ENCODE peak calls at places on chromosomes 13 and 19, in five cellular contexts. One of them, this sample, is unnamed.

GRCh38 chr19:16660763-16661479 is at the start of gene TMEM38A:
- ATAC-seq in upper lobe of left lung: peak; percentile 59
- ATAC-seq in A549: peak; percentile 56
- ATAC-seq in HepG2: peak; percentile 59
- ATAC-seq in K562: peak; percentile 44
- ATAC-seq in this sample: peak; percentile 19

GRCh38 chr13:78420814-78421213 is 182.5 kb downstream of the POU4F1 start:
- ATAC-seq in upper lobe of left lung: no peak
- ATAC-seq in A549: no peak
- ATAC-seq in HepG2: no peak
- ATAC-seq in K562: no peak
- ATAC-seq in this sample: no peak

GRCh38 chr13:79492313-79492798 is 11.4 kb downstream of the NDFIP2 start:
- ATAC-seq in upper lobe of left lung: peak; percentile 79
- ATAC-seq in A549: peak; percentile 62
- ATAC-seq in HepG2: no peak
- ATAC-seq in K562: peak; percentile 88
- ATAC-seq in this sample: no peak

GRCh38 chr13:27355894-27356293 is 68.5 kb upstream of the GTF3A start:
- ATAC-seq in upper lobe of left lung: no peak
- ATAC-seq in A549: no peak
- ATAC-seq in HepG2: peak; percentile 69
- ATAC-seq in K562: peak; percentile 44
- ATAC-seq in this sample: no peak

GRCh38 chr19:13885826-13886365 is 9.0 kb downstream of the NANOS3 start:
- ATAC-seq in upper lobe of left lung: no peak
- ATAC-seq in A549: no peak
- ATAC-seq in HepG2: no peak
- ATAC-seq in K562: no peak
- ATAC-seq in this sample: no peak

GRCh38 chr19:45158503-45159026 is 2.2 kb downstream of the NKPD1 start:
- ATAC-seq in upper lobe of left lung: no peak
- ATAC-seq in A549: no peak
- ATAC-seq in HepG2: no peak
- ATAC-seq in K562: no peak
- ATAC-seq in this sample: no peak

GRCh38 chr19:34692541-34692940 is 15.1 kb downstream of the ZNF302 start:
- ATAC-seq in upper lobe of left lung: no peak
- ATAC-seq in A549: no peak
- ATAC-seq in HepG2: no peak
- ATAC-seq in K562: no peak
- ATAC-seq in this sample: no peak

GRCh38 chr13:22108283-22108897 is 437.5 kb downstream of the FGF9 start:
- ATAC-seq in upper lobe of left lung: peak; percentile 72
- ATAC-seq in A549: no peak
- ATAC-seq in HepG2: no peak
- ATAC-seq in K562: no peak
- ATAC-seq in this sample: peak; percentile 81

GRCh38 chr13:97975280-97975850 is 21.9 kb downstream of the IPO5 start:
- ATAC-seq in upper lobe of left lung: no peak
- ATAC-seq in A549: no peak
- ATAC-seq in HepG2: no peak
- ATAC-seq in K562: no peak
- ATAC-seq in this sample: no peak

GRCh38 chr13:22017226-22017625 is 346.4 kb downstream of the FGF9 start:
- ATAC-seq in upper lobe of left lung: peak; percentile 49
- ATAC-seq in A549: no peak
- ATAC-seq in HepG2: no peak
- ATAC-seq in K562: no peak
- ATAC-seq in this sample: no peak

GRCh38 chr13:66634384-66634783 is 595.8 kb downstream of the PCDH9 start:
- ATAC-seq in upper lobe of left lung: no peak
- ATAC-seq in A549: no peak
- ATAC-seq in HepG2: no peak
- ATAC-seq in K562: no peak
- ATAC-seq in this sample: no peak

GRCh38 chr19:48954011-48954594 is 572 bp upstream of the BAX start:
- ATAC-seq in upper lobe of left lung: no peak
- ATAC-seq in A549: peak; percentile 20
- ATAC-seq in HepG2: peak; percentile 23
- ATAC-seq in K562: peak; percentile 39
- ATAC-seq in this sample: no peak

GRCh38 chr19:44435441-44435840 is 12.8 kb downstream of the ZNF229 start:
- ATAC-seq in upper lobe of left lung: no peak
- ATAC-seq in A549: no peak
- ATAC-seq in HepG2: no peak
- ATAC-seq in K562: no peak
- ATAC-seq in this sample: no peak

GRCh38 chr13:92677571-92677970 is 549.0 kb upstream of the GPC6 start:
- ATAC-seq in upper lobe of left lung: no peak
- ATAC-seq in A549: no peak
- ATAC-seq in HepG2: no peak
- ATAC-seq in K562: no peak
- ATAC-seq in this sample: no peak

GRCh38 chr13:50422181-50423148 is 407.2 kb downstream of the KCNRG start:
- ATAC-seq in upper lobe of left lung: no peak
- ATAC-seq in A549: no peak
- ATAC-seq in HepG2: no peak
- ATAC-seq in K562: peak; percentile 77
- ATAC-seq in this sample: no peak

GRCh38 chr13:113001251-113002140 is 32.5 kb downstream of the MCF2L start:
- ATAC-seq in upper lobe of left lung: peak; percentile 5
- ATAC-seq in A549: no peak
- ATAC-seq in HepG2: peak; percentile 82
- ATAC-seq in K562: no peak
- ATAC-seq in this sample: no peak

GRCh38 chr19:58401825-58402433 is 6.5 kb downstream of the RNF225 start:
- ATAC-seq in upper lobe of left lung: no peak
- ATAC-seq in A549: no peak
- ATAC-seq in HepG2: no peak
- ATAC-seq in K562: peak; percentile 1
- ATAC-seq in this sample: no peak

GRCh38 chr19:33500586-33500985 is 21.0 kb downstream of the PEPD start:
- ATAC-seq in upper lobe of left lung: no peak
- ATAC-seq in A549: no peak
- ATAC-seq in HepG2: no peak
- ATAC-seq in K562: no peak
- ATAC-seq in this sample: no peak

GRCh38 chr13:49062297-49062896 is 86.7 kb downstream of the FNDC3A start:
- ATAC-seq in upper lobe of left lung: no peak
- ATAC-seq in A549: no peak
- ATAC-seq in HepG2: no peak
- ATAC-seq in K562: peak; percentile 50
- ATAC-seq in this sample: no peak

GRCh38 chr13:48570225-48570828 is 37.4 kb upstream of the RCBTB2 start:
- ATAC-seq in upper lobe of left lung: peak; percentile 37
- ATAC-seq in A549: no peak
- ATAC-seq in HepG2: no peak
- ATAC-seq in K562: peak; percentile 54
- ATAC-seq in this sample: no peak

GRCh38 chr19:49793561-49793840 is 19.6 kb downstream of the FUZ start:
- ATAC-seq in upper lobe of left lung: no peak
- ATAC-seq in A549: peak; percentile 49
- ATAC-seq in HepG2: no peak
- ATAC-seq in K562: no peak
- ATAC-seq in this sample: no peak

GRCh38 chr13:58795715-58796114 is 1164.2 kb downstream of the PCDH17 start:
- ATAC-seq in upper lobe of left lung: no peak
- ATAC-seq in A549: no peak
- ATAC-seq in HepG2: no peak
- ATAC-seq in K562: no peak
- ATAC-seq in this sample: no peak

GRCh38 chr13:30872685-30873443 is 33.2 kb upstream of the MEDAG start:
- ATAC-seq in upper lobe of left lung: peak; percentile 46
- ATAC-seq in A549: no peak
- ATAC-seq in HepG2: no peak
- ATAC-seq in K562: no peak
- ATAC-seq in this sample: no peak

GRCh38 chr19:4807188-4807587 is 15.7 kb downstream of the FEM1A start:
- ATAC-seq in upper lobe of left lung: peak; percentile 63
- ATAC-seq in A549: no peak
- ATAC-seq in HepG2: no peak
- ATAC-seq in K562: no peak
- ATAC-seq in this sample: no peak

GRCh38 chr13:97753269-97753668 is 200.2 kb upstream of the IPO5 start:
- ATAC-seq in upper lobe of left lung: no peak
- ATAC-seq in A549: no peak
- ATAC-seq in HepG2: no peak
- ATAC-seq in K562: no peak
- ATAC-seq in this sample: no peak

GRCh38 chr19:3950871-3951861 is 18.3 kb downstream of the NMRK2 start:
- ATAC-seq in upper lobe of left lung: no peak
- ATAC-seq in A549: peak; percentile 22
- ATAC-seq in HepG2: peak; percentile 17
- ATAC-seq in K562: peak; percentile 82
- ATAC-seq in this sample: peak; percentile 83

GRCh38 chr19:1168877-1169791 is 4.9 kb downstream of the SBNO2 start:
- ATAC-seq in upper lobe of left lung: peak; percentile 33
- ATAC-seq in A549: peak; percentile 71
- ATAC-seq in HepG2: peak; percentile 49
- ATAC-seq in K562: no peak
- ATAC-seq in this sample: peak; percentile 17

GRCh38 chr13:74299688-74300087 is 165.5 kb upstream of the KLF12 start:
- ATAC-seq in upper lobe of left lung: peak; percentile 80
- ATAC-seq in A549: no peak
- ATAC-seq in HepG2: no peak
- ATAC-seq in K562: no peak
- ATAC-seq in this sample: peak; percentile 50

GRCh38 chr13:102905905-102906304 is 60.1 kb downstream of the ERCC5 start:
- ATAC-seq in upper lobe of left lung: no peak
- ATAC-seq in A549: no peak
- ATAC-seq in HepG2: no peak
- ATAC-seq in K562: no peak
- ATAC-seq in this sample: no peak

GRCh38 chr19:33273881-33274662 is 28.3 kb downstream of the CEBPA start:
- ATAC-seq in upper lobe of left lung: peak; percentile 78
- ATAC-seq in A549: peak; percentile 42
- ATAC-seq in HepG2: no peak
- ATAC-seq in K562: peak; percentile 34
- ATAC-seq in this sample: peak; percentile 56

GRCh38 chr13:75329723-75330122 is 152.2 kb downstream of the TBC1D4 start:
- ATAC-seq in upper lobe of left lung: peak; percentile 28
- ATAC-seq in A549: no peak
- ATAC-seq in HepG2: peak; percentile 92
- ATAC-seq in K562: no peak
- ATAC-seq in this sample: no peak

GRCh38 chr19:33683881-33684549 is 62.3 kb downstream of the CHST8 start:
- ATAC-seq in upper lobe of left lung: no peak
- ATAC-seq in A549: peak; percentile 79
- ATAC-seq in HepG2: peak; percentile 87
- ATAC-seq in K562: peak; percentile 72
- ATAC-seq in this sample: no peak

GRCh38 chr19:30092721-30093569 is 150.9 kb downstream of the URI1 start:
- ATAC-seq in upper lobe of left lung: no peak
- ATAC-seq in A549: no peak
- ATAC-seq in HepG2: no peak
- ATAC-seq in K562: peak; percentile 50
- ATAC-seq in this sample: no peak

DNA sequence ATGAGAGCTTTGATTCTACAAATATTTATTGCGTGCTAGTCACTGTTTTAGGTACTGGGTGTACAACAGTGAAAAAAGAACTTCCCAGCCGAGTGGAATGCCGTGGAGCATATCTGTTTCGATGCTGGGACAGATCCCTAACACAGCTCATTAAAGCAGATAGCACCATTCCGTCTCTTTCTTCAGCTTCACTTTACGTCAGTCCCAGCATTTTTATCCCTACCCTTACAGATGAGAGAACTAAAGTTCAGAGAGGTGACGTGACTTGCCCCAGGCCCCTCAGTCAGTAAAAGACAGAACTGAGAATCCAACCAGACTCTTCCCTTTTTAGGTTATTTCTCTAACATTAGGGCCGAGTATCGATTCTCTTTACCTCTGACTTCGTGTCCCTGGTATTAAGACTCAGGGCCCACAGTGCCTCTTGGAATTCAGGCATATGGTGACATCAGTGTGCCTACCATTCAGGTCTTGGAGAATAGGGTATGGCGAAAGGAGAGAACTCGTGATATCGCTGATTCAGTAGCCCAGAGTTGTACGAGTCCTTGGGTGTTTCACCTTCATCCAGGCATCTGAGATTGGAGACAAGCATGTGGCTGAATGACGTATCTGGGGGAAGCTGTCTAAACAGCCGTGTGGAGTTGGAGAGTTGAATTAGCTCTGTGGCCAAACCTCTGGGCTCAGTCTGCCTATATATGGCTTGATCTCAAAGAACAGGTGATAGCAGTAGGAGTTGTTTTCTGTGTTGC is 27.1 kb downstream of the ACTN4 start:
- ATAC-seq in upper lobe of left lung: no peak
- ATAC-seq in A549: no peak
- ATAC-seq in HepG2: no peak
- ATAC-seq in K562: peak; percentile 51
- ATAC-seq in this sample: peak; percentile 74
- TF ChIP-seq EP300 in upper lobe of left lung: no peak
- TF ChIP-seq EP300 in A549: no peak
- TF ChIP-seq EP300 in HepG2: no peak
- TF ChIP-seq EP300 in K562: peak; percentile 53
- TF ChIP-seq EP300 in this sample: peak; percentile 65

DNA sequence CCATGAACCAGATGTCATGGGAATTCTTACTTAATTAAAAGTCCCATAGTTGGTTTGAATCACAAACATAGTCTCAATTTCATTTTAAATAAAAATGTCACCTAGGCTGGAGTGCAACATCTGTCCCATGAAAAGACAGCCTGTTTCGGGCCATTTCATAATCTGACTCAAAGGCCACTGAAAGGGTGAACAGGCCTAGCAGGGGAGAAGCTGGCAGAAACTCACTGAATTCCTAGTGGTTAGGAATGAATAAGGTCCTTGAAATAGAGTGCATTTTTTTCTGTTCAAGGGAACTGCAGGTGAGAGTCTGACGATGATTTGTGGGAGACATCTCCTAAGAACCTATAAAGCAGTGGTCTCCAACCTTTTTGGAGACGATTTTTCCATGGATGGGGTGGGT is 44.0 kb upstream of the PCCA start:
- ATAC-seq in upper lobe of left lung: no peak
- ATAC-seq in A549: no peak
- ATAC-seq in HepG2: peak; percentile 71
- ATAC-seq in K562: no peak
- ATAC-seq in this sample: no peak
- TF ChIP-seq EP300 in upper lobe of left lung: no peak
- TF ChIP-seq EP300 in A549: no peak
- TF ChIP-seq EP300 in HepG2: no peak
- TF ChIP-seq EP300 in K562: no peak
- TF ChIP-seq EP300 in this sample: no peak

GRCh38 chr19:36796714-36796999 is 24.1 kb upstream of the ZNF850 start:
- ATAC-seq in upper lobe of left lung: no peak
- ATAC-seq in A549: no peak
- ATAC-seq in HepG2: no peak
- ATAC-seq in K562: no peak
- ATAC-seq in this sample: no peak
- TF ChIP-seq EP300 in upper lobe of left lung: no peak
- TF ChIP-seq EP300 in A549: no peak
- TF ChIP-seq EP300 in HepG2: no peak
- TF ChIP-seq EP300 in K562: no peak
- TF ChIP-seq EP300 in this sample: no peak

GRCh38 chr13:39729161-39729560 is 73.7 kb downstream of the COG6 start:
- ATAC-seq in upper lobe of left lung: no peak
- ATAC-seq in A549: no peak
- ATAC-seq in HepG2: no peak
- ATAC-seq in K562: no peak
- ATAC-seq in this sample: no peak
- TF ChIP-seq EP300 in upper lobe of left lung: no peak
- TF ChIP-seq EP300 in A549: no peak
- TF ChIP-seq EP300 in HepG2: no peak
- TF ChIP-seq EP300 in K562: no peak
- TF ChIP-seq EP300 in this sample: no peak